ENCODE peak calls at places on chromosomes 5 and 9, in ten cellular contexts. One of them, this sample, is unnamed.

GRCh38 chr9:98002808-98003207 is 19.7 kb downstream of the ANP32B start:
- DNase-seq in hepatocyte: no peak
- DNase-seq in T-helper 17 cell: no peak
- DNase-seq in adrenal gland: no peak
- DNase-seq in transverse colon: no peak
- DNase-seq in HCT116: no peak
- DNase-seq in CD4-positive, alpha-beta T cell: no peak
- DNase-seq in mammary epithelial cell: no peak
- DNase-seq in neuronal stem cell: no peak
- DNase-seq in cardiac muscle cell: no peak
- DNase-seq in this sample: no peak

GRCh38 chr5:170338933-170339779 is 41.6 kb upstream of the LCP2 start:
- DNase-seq in hepatocyte: no peak
- DNase-seq in T-helper 17 cell: peak; percentile 38
- DNase-seq in adrenal gland: no peak
- DNase-seq in transverse colon: peak; percentile 33
- DNase-seq in HCT116: peak; percentile 13
- DNase-seq in CD4-positive, alpha-beta T cell: peak; percentile 71
- DNase-seq in mammary epithelial cell: no peak
- DNase-seq in neuronal stem cell: no peak
- DNase-seq in cardiac muscle cell: no peak
- DNase-seq in this sample: no peak

GRCh38 chr9:136840877-136841645 is 1.2 kb upstream of the AJM1 start:
- DNase-seq in hepatocyte: peak; percentile 88
- DNase-seq in T-helper 17 cell: no peak
- DNase-seq in adrenal gland: peak; percentile 89
- DNase-seq in transverse colon: peak; percentile 81
- DNase-seq in HCT116: no peak
- DNase-seq in CD4-positive, alpha-beta T cell: no peak
- DNase-seq in mammary epithelial cell: peak; percentile 35
- DNase-seq in neuronal stem cell: no peak
- DNase-seq in cardiac muscle cell: peak; percentile 63
- DNase-seq in this sample: peak; percentile 76

GRCh38 chr5:96220610-96221390 is 212.2 kb downstream of the PCSK1 start:
- DNase-seq in hepatocyte: no peak
- DNase-seq in T-helper 17 cell: no peak
- DNase-seq in adrenal gland: no peak
- DNase-seq in transverse colon: no peak
- DNase-seq in HCT116: no peak
- DNase-seq in CD4-positive, alpha-beta T cell: no peak
- DNase-seq in mammary epithelial cell: peak; percentile 88
- DNase-seq in neuronal stem cell: no peak
- DNase-seq in cardiac muscle cell: peak; percentile 71
- DNase-seq in this sample: no peak

GRCh38 chr5:149857499-149857898 is 87.1 kb downstream of the PDE6A start:
- DNase-seq in hepatocyte: peak; percentile 49
- DNase-seq in T-helper 17 cell: no peak
- DNase-seq in adrenal gland: peak; percentile 99
- DNase-seq in transverse colon: peak; percentile 96
- DNase-seq in HCT116: no peak
- DNase-seq in CD4-positive, alpha-beta T cell: no peak
- DNase-seq in mammary epithelial cell: peak; percentile 85
- DNase-seq in neuronal stem cell: no peak
- DNase-seq in cardiac muscle cell: peak; percentile 80
- DNase-seq in this sample: peak; percentile 61

GRCh38 chr5:55344392-55344992 is 36.7 kb downstream of the MTREX start:
- DNase-seq in hepatocyte: peak; percentile 70
- DNase-seq in T-helper 17 cell: peak; percentile 17
- DNase-seq in adrenal gland: peak; percentile 90
- DNase-seq in transverse colon: peak; percentile 66
- DNase-seq in HCT116: peak; percentile 36
- DNase-seq in CD4-positive, alpha-beta T cell: peak; percentile 56
- DNase-seq in mammary epithelial cell: peak; percentile 29
- DNase-seq in neuronal stem cell: peak; percentile 47
- DNase-seq in cardiac muscle cell: peak; percentile 80
- DNase-seq in this sample: peak; percentile 41

GRCh38 chr9:76980566-76980965 is 38.9 kb upstream of the FOXB2 start:
- DNase-seq in hepatocyte: no peak
- DNase-seq in T-helper 17 cell: no peak
- DNase-seq in adrenal gland: no peak
- DNase-seq in transverse colon: no peak
- DNase-seq in HCT116: no peak
- DNase-seq in CD4-positive, alpha-beta T cell: no peak
- DNase-seq in mammary epithelial cell: no peak
- DNase-seq in neuronal stem cell: no peak
- DNase-seq in cardiac muscle cell: peak; percentile 11
- DNase-seq in this sample: no peak

GRCh38 chr5:52560366-52560765 is 227.3 kb upstream of the ITGA1 start:
- DNase-seq in hepatocyte: peak; percentile 22
- DNase-seq in T-helper 17 cell: no peak
- DNase-seq in adrenal gland: no peak
- DNase-seq in transverse colon: no peak
- DNase-seq in HCT116: peak; percentile 3
- DNase-seq in CD4-positive, alpha-beta T cell: no peak
- DNase-seq in mammary epithelial cell: peak; percentile 5
- DNase-seq in neuronal stem cell: no peak
- DNase-seq in cardiac muscle cell: no peak
- DNase-seq in this sample: no peak

GRCh38 chr9:15909297-15909696 is 356.5 kb downstream of the CCDC171 start:
- DNase-seq in hepatocyte: peak; percentile 3
- DNase-seq in T-helper 17 cell: no peak
- DNase-seq in adrenal gland: no peak
- DNase-seq in transverse colon: no peak
- DNase-seq in HCT116: no peak
- DNase-seq in CD4-positive, alpha-beta T cell: no peak
- DNase-seq in mammary epithelial cell: peak; percentile 42
- DNase-seq in neuronal stem cell: no peak
- DNase-seq in cardiac muscle cell: peak; percentile 92
- DNase-seq in this sample: no peak

GRCh38 chr5:79255786-79256557 is 20.0 kb downstream of the JMY start:
- DNase-seq in hepatocyte: peak; percentile 59
- DNase-seq in T-helper 17 cell: no peak
- DNase-seq in adrenal gland: no peak
- DNase-seq in transverse colon: peak; percentile 20
- DNase-seq in HCT116: peak; percentile 31
- DNase-seq in CD4-positive, alpha-beta T cell: no peak
- DNase-seq in mammary epithelial cell: peak; percentile 36
- DNase-seq in neuronal stem cell: peak; percentile 21
- DNase-seq in cardiac muscle cell: peak; percentile 55
- DNase-seq in this sample: peak; percentile 34

GRCh38 chr9:99828054-99828416 is 6.3 kb downstream of the NR4A3 start:
- DNase-seq in hepatocyte: no peak
- DNase-seq in T-helper 17 cell: no peak
- DNase-seq in adrenal gland: no peak
- DNase-seq in transverse colon: no peak
- DNase-seq in HCT116: no peak
- DNase-seq in CD4-positive, alpha-beta T cell: no peak
- DNase-seq in mammary epithelial cell: no peak
- DNase-seq in neuronal stem cell: no peak
- DNase-seq in cardiac muscle cell: no peak
- DNase-seq in this sample: no peak

DNA sequence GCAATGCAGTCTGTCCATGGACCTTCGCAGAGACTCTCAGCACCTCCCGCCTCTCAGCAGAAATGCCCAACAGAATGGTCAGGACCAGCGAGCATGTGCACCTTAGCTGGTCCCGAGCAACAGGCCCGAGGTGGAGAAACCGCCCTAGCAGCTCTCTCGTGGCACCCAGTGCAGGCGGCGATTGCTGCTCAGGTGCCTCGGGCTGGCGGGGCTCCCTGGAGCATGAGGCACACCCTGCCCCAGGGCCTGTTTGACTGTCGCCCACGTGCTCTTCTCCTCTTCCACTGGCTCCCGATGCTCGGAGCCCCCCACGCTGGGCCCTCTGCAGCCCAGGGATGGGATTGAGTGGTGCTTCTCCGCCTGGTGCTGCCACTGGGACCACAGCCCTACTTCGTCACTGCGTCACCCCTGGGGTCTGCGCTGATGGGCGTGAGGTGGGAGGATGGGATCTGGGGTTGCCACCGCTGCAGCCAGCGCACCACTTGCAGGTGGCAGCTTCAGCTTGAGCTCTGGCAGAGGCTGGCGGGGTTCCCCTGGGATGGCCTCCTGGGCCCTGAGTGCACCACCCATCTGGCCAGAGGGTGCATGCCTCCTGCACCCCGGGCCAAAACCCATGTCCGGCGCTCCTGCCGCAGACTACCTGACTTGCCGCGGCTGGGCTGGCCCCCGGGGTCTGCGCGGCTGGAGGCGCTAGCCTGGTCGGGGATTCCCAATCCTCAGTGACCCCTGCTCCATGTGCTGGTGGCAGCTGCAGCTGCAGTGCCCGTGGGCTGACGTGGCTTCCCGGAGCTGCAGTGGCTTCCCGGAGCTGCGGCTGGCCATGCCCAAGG is 244.2 kb downstream of the FOXD4L6 start:
- DNase-seq in hepatocyte: no peak
- DNase-seq in T-helper 17 cell: no peak
- DNase-seq in adrenal gland: no peak
- DNase-seq in transverse colon: no peak
- DNase-seq in HCT116: no peak
- DNase-seq in CD4-positive, alpha-beta T cell: no peak
- DNase-seq in mammary epithelial cell: no peak
- DNase-seq in neuronal stem cell: no peak
- DNase-seq in cardiac muscle cell: no peak
- DNase-seq in this sample: no peak
- H3K9me3 ChIP-seq in hepatocyte: peaks cover 33% of the 10 kb centered on the region
- H3K9me3 ChIP-seq in T-helper 17 cell: peaks cover 6% of the 10 kb centered on the region
- H3K9me3 ChIP-seq in adrenal gland: no peaks in the 10 kb centered on the region
- H3K9me3 ChIP-seq in transverse colon: peaks cover 100% of the 10 kb centered on the region
- H3K9me3 ChIP-seq in HCT116: no peaks in the 10 kb centered on the region
- H3K9me3 ChIP-seq in CD4-positive, alpha-beta T cell: peaks cover 86% of the 10 kb centered on the region
- H3K9me3 ChIP-seq in mammary epithelial cell: peaks cover 4% of the 10 kb centered on the region
- H3K9me3 ChIP-seq in neuronal stem cell: peaks cover 12% of the 10 kb centered on the region
- H3K9me3 ChIP-seq in cardiac muscle cell: peaks cover 23% of the 10 kb centered on the region
- H3K9me3 ChIP-seq in this sample: peaks cover 6% of the 10 kb centered on the region

DNA sequence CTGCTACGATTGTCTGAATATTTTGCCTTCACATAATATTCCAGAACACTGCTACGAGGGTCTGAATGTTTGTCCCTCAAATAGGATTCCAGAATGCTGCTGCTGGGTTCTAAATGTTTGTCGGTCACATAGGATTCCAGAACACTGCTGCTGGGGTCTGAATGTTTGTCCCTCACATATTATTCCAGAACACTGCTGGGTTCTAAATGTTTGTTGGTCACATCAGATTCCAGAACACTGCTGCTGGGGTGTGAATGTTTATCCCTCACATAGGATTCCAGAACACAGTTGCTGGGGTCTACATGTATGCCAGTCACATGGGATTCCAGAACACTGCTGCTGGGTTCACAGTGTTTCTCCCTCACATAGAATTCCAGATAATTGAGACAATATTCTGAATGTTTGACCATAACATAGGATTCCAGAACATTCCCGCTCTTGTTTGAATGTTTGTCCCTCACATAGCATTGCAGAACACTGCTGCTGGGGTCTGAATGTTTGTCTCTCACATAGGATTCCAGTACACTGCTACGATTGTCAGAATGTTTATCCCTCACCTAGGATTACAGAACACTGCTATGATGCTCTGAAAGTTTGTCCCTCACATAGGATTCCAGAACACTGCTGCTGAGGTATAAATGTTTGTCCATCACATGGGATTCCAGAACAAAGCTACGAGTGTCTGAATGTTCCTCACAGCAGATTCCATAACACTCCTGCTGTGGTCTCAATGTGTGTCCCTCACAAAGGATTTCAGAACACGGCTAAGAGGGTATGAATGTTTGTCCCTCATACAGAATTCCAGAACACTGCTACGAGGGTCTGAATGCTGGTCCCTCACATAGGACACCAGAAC is 201.8 kb downstream of the FOXD4L6 start:
- DNase-seq in hepatocyte: no peak
- DNase-seq in T-helper 17 cell: no peak
- DNase-seq in adrenal gland: no peak
- DNase-seq in transverse colon: no peak
- DNase-seq in HCT116: no peak
- DNase-seq in CD4-positive, alpha-beta T cell: no peak
- DNase-seq in mammary epithelial cell: no peak
- DNase-seq in neuronal stem cell: no peak
- DNase-seq in cardiac muscle cell: no peak
- DNase-seq in this sample: no peak
- H3K9me3 ChIP-seq in hepatocyte: peaks cover 51% of the 10 kb centered on the region
- H3K9me3 ChIP-seq in T-helper 17 cell: peaks cover 56% of the 10 kb centered on the region
- H3K9me3 ChIP-seq in adrenal gland: no peaks in the 10 kb centered on the region
- H3K9me3 ChIP-seq in transverse colon: peaks cover 72% of the 10 kb centered on the region
- H3K9me3 ChIP-seq in HCT116: no peaks in the 10 kb centered on the region
- H3K9me3 ChIP-seq in CD4-positive, alpha-beta T cell: peaks cover 85% of the 10 kb centered on the region
- H3K9me3 ChIP-seq in mammary epithelial cell: peaks cover 5% of the 10 kb centered on the region
- H3K9me3 ChIP-seq in neuronal stem cell: peaks cover 51% of the 10 kb centered on the region
- H3K9me3 ChIP-seq in cardiac muscle cell: peaks cover 48% of the 10 kb centered on the region
- H3K9me3 ChIP-seq in this sample: no peaks in the 10 kb centered on the region

GRCh38 chr9:114960276-114960675 is 29.9 kb upstream of the TNFSF8 start:
- DNase-seq in hepatocyte: no peak
- DNase-seq in T-helper 17 cell: no peak
- DNase-seq in adrenal gland: no peak
- DNase-seq in transverse colon: no peak
- DNase-seq in HCT116: no peak
- DNase-seq in CD4-positive, alpha-beta T cell: no peak
- DNase-seq in mammary epithelial cell: no peak
- DNase-seq in neuronal stem cell: no peak
- DNase-seq in cardiac muscle cell: no peak
- DNase-seq in this sample: no peak
- H3K9me3 ChIP-seq in hepatocyte: no peaks in the 10 kb centered on the region
- H3K9me3 ChIP-seq in T-helper 17 cell: no peaks in the 10 kb centered on the region
- H3K9me3 ChIP-seq in adrenal gland: no peaks in the 10 kb centered on the region
- H3K9me3 ChIP-seq in transverse colon: peaks cover 3% of the 10 kb centered on the region
- H3K9me3 ChIP-seq in HCT116: no peaks in the 10 kb centered on the region
- H3K9me3 ChIP-seq in CD4-positive, alpha-beta T cell: peaks cover 12% of the 10 kb centered on the region
- H3K9me3 ChIP-seq in mammary epithelial cell: peaks cover 2% of the 10 kb centered on the region
- H3K9me3 ChIP-seq in neuronal stem cell: peaks cover 3% of the 10 kb centered on the region
- H3K9me3 ChIP-seq in cardiac muscle cell: no peaks in the 10 kb centered on the region
- H3K9me3 ChIP-seq in this sample: peaks cover 9% of the 10 kb centered on the region

GRCh38 chr9:137974746-137975526 is 97.4 kb downstream of the CACNA1B start:
- DNase-seq in hepatocyte: peak; percentile 1
- DNase-seq in T-helper 17 cell: no peak
- DNase-seq in adrenal gland: peak; percentile 33
- DNase-seq in transverse colon: no peak
- DNase-seq in HCT116: no peak
- DNase-seq in CD4-positive, alpha-beta T cell: peak; percentile 26
- DNase-seq in mammary epithelial cell: no peak
- DNase-seq in neuronal stem cell: no peak
- DNase-seq in cardiac muscle cell: no peak
- DNase-seq in this sample: no peak

GRCh38 chr9:137975936-137976565 is 98.5 kb downstream of the CACNA1B start:
- DNase-seq in hepatocyte: peak; percentile 1
- DNase-seq in T-helper 17 cell: no peak
- DNase-seq in adrenal gland: no peak
- DNase-seq in transverse colon: no peak
- DNase-seq in HCT116: no peak
- DNase-seq in CD4-positive, alpha-beta T cell: peak; percentile 15
- DNase-seq in mammary epithelial cell: no peak
- DNase-seq in neuronal stem cell: no peak
- DNase-seq in cardiac muscle cell: no peak
- DNase-seq in this sample: no peak

GRCh38 chr9:137977572-137978261 is 100.1 kb downstream of the CACNA1B start:
- DNase-seq in hepatocyte: no peak
- DNase-seq in T-helper 17 cell: no peak
- DNase-seq in adrenal gland: no peak
- DNase-seq in transverse colon: no peak
- DNase-seq in HCT116: no peak
- DNase-seq in CD4-positive, alpha-beta T cell: no peak
- DNase-seq in mammary epithelial cell: no peak
- DNase-seq in neuronal stem cell: no peak
- DNase-seq in cardiac muscle cell: no peak
- DNase-seq in this sample: no peak

GRCh38 chr9:137975527-137975913 is 97.9 kb downstream of the CACNA1B start:
- DNase-seq in hepatocyte: peak; percentile 2
- DNase-seq in T-helper 17 cell: no peak
- DNase-seq in adrenal gland: peak; percentile 36
- DNase-seq in transverse colon: no peak
- DNase-seq in HCT116: no peak
- DNase-seq in CD4-positive, alpha-beta T cell: no peak
- DNase-seq in mammary epithelial cell: no peak
- DNase-seq in neuronal stem cell: no peak
- DNase-seq in cardiac muscle cell: no peak
- DNase-seq in this sample: no peak

GRCh38 chr9:137978262-137978714 is 100.7 kb downstream of the CACNA1B start:
- DNase-seq in hepatocyte: no peak
- DNase-seq in T-helper 17 cell: no peak
- DNase-seq in adrenal gland: no peak
- DNase-seq in transverse colon: no peak
- DNase-seq in HCT116: no peak
- DNase-seq in CD4-positive, alpha-beta T cell: no peak
- DNase-seq in mammary epithelial cell: no peak
- DNase-seq in neuronal stem cell: no peak
- DNase-seq in cardiac muscle cell: no peak
- DNase-seq in this sample: no peak
- H3K9me3 ChIP-seq in hepatocyte: no peaks in the 10 kb centered on the region
- H3K9me3 ChIP-seq in T-helper 17 cell: no peaks in the 10 kb centered on the region
- H3K9me3 ChIP-seq in adrenal gland: no peaks in the 10 kb centered on the region
- H3K9me3 ChIP-seq in transverse colon: no peaks in the 10 kb centered on the region
- H3K9me3 ChIP-seq in HCT116: no peaks in the 10 kb centered on the region
- H3K9me3 ChIP-seq in CD4-positive, alpha-beta T cell: no peaks in the 10 kb centered on the region
- H3K9me3 ChIP-seq in mammary epithelial cell: peaks cover 1% of the 10 kb centered on the region
- H3K9me3 ChIP-seq in neuronal stem cell: peaks cover 11% of the 10 kb centered on the region
- H3K9me3 ChIP-seq in cardiac muscle cell: no peaks in the 10 kb centered on the region
- H3K9me3 ChIP-seq in this sample: no peaks in the 10 kb centered on the region

This sample was measured in MG63.